ENCODE peak calls at places on chromosomes 2 and 18, in four cellular contexts. F is HL-60, O is transverse colon, R is esophagus muscularis mucosa. B is an unnamed sample.

GRCh38 chr2:239881561-239882320 is 143.4 kb downstream of the NDUFA10 start:
- DNase-seq in F (no peak), O (no peak), R (peak), B (peak)

GRCh38 chr2:239326831-239327535 is 73.8 kb downstream of the HDAC4 start:
- DNase-seq in F (peak), O (no peak), R (no peak), B (no peak)

GRCh38 chr2:33441235-33441810 is 35.1 kb upstream of the RASGRP3 start:
- DNase-seq in F (peak), O (peak), R (no peak), B (no peak)

GRCh38 chr2:112938904-112939303 is 27.9 kb downstream of the IL37 start:
- DNase-seq in F (peak), O (no peak), R (no peak), B (peak)

GRCh38 chr2:3111267-3111666 is 266.4 kb downstream of the EIPR1 start:
- DNase-seq in F (no peak), O (no peak), R (peak), B (no peak)

GRCh38 chr2:200416878-200417277 is 93.0 kb downstream of the KCTD18 start:
- DNase-seq in F (no peak), O (no peak), R (no peak), B (no peak)

GRCh38 chr2:173037245-173038106 is 38.2 kb upstream of the MAP3K20 start:
- DNase-seq in F (no peak), O (no peak), R (peak), B (no peak)

GRCh38 chr2:95530734-95531133 is 46.2 kb upstream of the TRIM43B start:
- DNase-seq in F (no peak), O (no peak), R (no peak), B (no peak)

GRCh38 chr2:169397697-169398096 is 35.4 kb upstream of the LRP2 start:
- DNase-seq in F (no peak), O (no peak), R (no peak), B (no peak)

GRCh38 chr2:57880967-57881366 is 165.6 kb upstream of the VRK2 start:
- DNase-seq in F (no peak), O (no peak), R (no peak), B (no peak)

GRCh38 chr2:105919826-105920225 is 175.1 kb downstream of the NCK2 start:
- DNase-seq in F (peak), O (peak), R (no peak), B (no peak)

GRCh38 chr2:10274983-10275802 is 27.5 kb upstream of the HPCAL1 start:
- DNase-seq in F (no peak), O (no peak), R (no peak), B (no peak)

GRCh38 chr2:207397917-207398655 is 131.7 kb upstream of the CREB1 start:
- DNase-seq in F (no peak), O (no peak), R (no peak), B (no peak)

GRCh38 chr2:29568135-29568534 is 353.3 kb downstream of the ALK start:
- DNase-seq in F (no peak), O (no peak), R (no peak), B (no peak)

GRCh38 chr2:31270136-31270535 is 36.2 kb downstream of the EHD3 start:
- DNase-seq in F (no peak), O (no peak), R (no peak), B (no peak)

GRCh38 chr2:172395503-172395902 is 31.9 kb upstream of the ITGA6 start:
- DNase-seq in F (peak), O (no peak), R (no peak), B (no peak)

GRCh38 chr2:102313025-102313424 is 1.7 kb downstream of the IL1RL1 start:
- DNase-seq in F (no peak), O (no peak), R (no peak), B (no peak)

GRCh38 chr2:73979021-73979420 is 5.7 kb upstream of the TET3 start:
- DNase-seq in F (no peak), O (no peak), R (no peak), B (no peak)

GRCh38 chr2:227462972-227463931 is 8.7 kb upstream of the AGFG1 start:
- DNase-seq in F (no peak), O (no peak), R (no peak), B (no peak)

GRCh38 chr2:5803547-5803946 is 111.4 kb downstream of the SOX11 start:
- DNase-seq in F (no peak), O (no peak), R (no peak), B (no peak)

GRCh38 chr2:180231015-180231414 is 223.9 kb upstream of the CWC22 start:
- DNase-seq in F (no peak), O (no peak), R (no peak), B (no peak)

GRCh38 chr2:26165403-26165802 is 7.5 kb upstream of the GAREM2 start:
- DNase-seq in F (no peak), O (no peak), R (no peak), B (no peak)

GRCh38 chr18:11689031-11689971 is at the start of gene GNAL:
- DNase-seq in F (peak), O (peak), R (peak), B (peak)
- TF ChIP-seq POLR2AphosphoS5 in F (no peak), O (peak), R (peak), B (peak)

GRCh38 chr2:136492901-136493300 is 272.4 kb upstream of the THSD7B start:
- DNase-seq in F (no peak), O (no peak), R (no peak), B (no peak)

GRCh38 chr2:136495636-136496035 is 269.7 kb upstream of the THSD7B start:
- DNase-seq in F (peak), O (no peak), R (no peak), B (no peak)

GRCh38 chr2:136486115-136486514 is 279.2 kb upstream of the THSD7B start:
- DNase-seq in F (no peak), O (no peak), R (no peak), B (no peak)

DNA sequence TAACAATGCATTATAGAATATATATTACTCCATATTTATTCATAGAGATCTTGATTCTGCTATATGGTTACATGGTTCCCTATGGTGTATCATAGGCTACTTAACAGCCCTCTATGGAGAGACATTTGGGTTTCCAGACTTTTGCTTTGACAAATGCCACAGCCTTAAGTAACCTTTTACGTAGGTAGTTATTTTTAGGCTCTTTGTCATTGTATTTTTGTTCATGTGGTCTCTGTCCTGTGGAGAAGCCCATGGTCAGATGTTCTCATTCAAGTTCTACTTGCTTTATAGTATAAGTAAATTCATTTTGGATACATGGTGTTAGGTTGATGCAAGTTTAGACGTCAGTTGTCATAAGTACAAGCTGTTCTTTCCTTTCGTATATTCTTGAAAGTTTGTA is 275.2 kb upstream of the THSD7B start:
- DNase-seq in F (no peak), O (no peak), R (no peak), B (no peak)
- TF ChIP-seq POLR2AphosphoS5 in F (no peak), O (no peak), R (no peak), B (no peak)

DNA sequence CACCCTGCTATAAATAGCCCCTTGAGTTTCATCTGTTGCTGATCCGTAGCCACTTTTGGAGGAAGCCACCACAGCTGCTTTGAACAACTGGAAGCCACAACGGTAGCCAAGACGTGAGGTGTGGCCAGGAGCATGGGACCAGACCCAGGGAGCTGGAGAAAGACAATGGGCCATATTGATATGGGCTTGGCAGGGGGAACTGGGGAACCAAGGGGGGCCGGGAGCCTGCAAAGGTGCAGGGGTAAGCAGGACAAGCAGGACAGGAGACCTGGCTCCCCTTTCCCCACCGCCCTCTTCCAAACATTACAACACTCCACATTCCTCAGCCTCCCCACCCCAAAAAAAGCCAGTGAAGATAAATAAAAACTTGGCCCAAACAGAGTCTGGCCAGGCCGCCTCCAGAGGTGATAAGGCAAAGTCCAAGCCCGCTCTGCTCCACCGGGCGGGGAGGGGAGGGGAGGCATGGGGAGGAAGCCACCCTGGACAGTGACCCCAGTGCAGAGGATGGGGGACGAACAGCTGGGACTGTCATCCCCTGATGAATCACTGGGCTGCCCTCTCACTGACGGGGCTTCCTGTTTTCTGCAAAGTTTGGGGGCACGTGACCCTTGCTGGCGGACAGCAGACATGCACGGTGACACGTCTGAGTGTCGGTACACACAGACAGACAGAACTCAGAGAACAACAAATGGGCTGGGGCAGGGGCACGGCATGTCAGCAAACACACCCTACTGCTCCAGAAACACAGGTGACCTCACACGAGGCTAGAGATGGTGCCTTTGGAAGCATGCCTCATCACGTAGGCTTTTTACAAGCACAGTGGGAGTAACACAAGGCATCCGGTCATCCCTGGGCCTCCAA is 100.3 kb downstream of the TNS1 start:
- DNase-seq in F (peak), O (peak), R (peak), B (peak)
- TF ChIP-seq POLR2AphosphoS5 in F (no peak), O (peak), R (peak), B (no peak)

DNA sequence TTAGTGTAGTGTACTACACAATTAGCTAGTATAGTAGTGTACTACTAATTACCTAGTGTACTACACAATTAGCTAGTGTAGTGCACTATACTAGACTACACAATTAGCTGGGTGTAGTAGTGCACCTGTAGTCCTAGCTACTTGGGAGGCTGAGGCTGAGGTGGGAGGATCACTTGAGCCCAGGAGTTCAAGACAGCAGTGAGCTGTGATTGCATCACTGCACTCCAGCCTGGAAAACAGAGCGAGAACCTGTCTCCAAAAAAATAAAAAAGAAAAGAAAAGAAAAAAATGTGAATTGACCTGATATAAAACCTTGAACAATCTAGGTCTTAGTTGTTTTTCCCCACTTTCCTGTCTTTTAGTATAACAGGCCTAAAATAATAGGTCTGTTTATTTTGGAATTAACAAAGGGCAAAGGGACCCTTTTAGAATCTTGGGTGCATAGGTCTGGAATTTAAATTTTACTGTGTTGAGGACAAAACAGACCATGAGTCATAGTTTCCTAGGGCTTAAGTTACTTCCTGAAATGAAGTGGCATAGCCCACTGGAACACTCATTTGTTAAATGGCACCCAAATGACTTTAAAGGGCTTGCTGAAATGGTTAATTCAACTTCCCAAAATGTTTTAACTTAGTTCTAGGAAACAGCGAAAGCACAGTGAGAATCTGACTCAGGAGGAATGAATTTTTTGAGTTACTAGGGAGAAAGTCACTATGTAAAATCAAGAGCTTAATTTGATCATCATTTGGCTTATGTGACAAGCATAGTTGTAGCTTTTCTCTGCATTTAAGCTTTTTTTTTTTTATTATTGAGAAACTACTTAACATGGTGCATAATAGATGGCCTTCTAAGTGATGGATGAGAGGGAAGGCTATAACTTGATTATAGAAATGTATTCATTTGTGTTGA is 50.7 kb upstream of the ARL5A start:
- DNase-seq in F (peak), O (no peak), R (no peak), B (no peak)
- TF ChIP-seq POLR2AphosphoS5 in F (no peak), O (no peak), R (no peak), B (no peak)

GRCh38 chr18:8701546-8702118 is 3.7 kb upstream of the MTCL1 start:
- DNase-seq in F (no peak), O (no peak), R (no peak), B (no peak)
- TF ChIP-seq POLR2AphosphoS5 in F (no peak), O (no peak), R (no peak), B (no peak)

GRCh38 chr2:68732036-68732435 is 2.6 kb upstream of the ARHGAP25 start:
- DNase-seq in F (peak), O (peak), R (no peak), B (no peak)

GRCh38 chr2:68732533-68732932 is 2.1 kb upstream of the ARHGAP25 start:
- DNase-seq in F (peak), O (no peak), R (no peak), B (no peak)

GRCh38 chr2:68733365-68733764 is 1.2 kb upstream of the ARHGAP25 start:
- DNase-seq in F (no peak), O (no peak), R (no peak), B (no peak)

GRCh38 chr2:68727698-68728375 is 6.8 kb upstream of the ARHGAP25 start:
- DNase-seq in F (no peak), O (no peak), R (no peak), B (no peak)

DNA sequence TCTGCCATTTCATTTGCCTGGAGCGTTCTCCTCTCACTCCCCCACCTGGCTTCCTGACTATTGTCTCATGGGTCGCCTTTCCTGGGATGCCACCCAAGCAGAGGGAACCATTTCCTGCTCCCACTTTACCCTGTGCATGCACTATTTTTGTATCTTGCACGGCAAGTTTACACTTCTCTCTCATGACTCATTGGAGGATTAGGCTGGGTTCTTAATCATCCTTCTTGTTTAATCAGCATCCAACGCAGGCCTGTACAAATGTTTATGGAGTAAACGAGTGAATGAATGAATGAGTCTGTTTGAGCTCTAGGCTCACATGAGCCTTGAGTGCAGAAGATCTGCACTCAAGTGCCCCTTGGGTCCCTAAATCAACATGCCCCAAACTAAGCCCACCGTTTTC is 3.8 kb upstream of the ARHGAP25 start:
- DNase-seq in F (no peak), O (no peak), R (no peak), B (no peak)
- TF ChIP-seq POLR2AphosphoS5 in F (no peak), O (no peak), R (no peak), B (no peak)

DNA sequence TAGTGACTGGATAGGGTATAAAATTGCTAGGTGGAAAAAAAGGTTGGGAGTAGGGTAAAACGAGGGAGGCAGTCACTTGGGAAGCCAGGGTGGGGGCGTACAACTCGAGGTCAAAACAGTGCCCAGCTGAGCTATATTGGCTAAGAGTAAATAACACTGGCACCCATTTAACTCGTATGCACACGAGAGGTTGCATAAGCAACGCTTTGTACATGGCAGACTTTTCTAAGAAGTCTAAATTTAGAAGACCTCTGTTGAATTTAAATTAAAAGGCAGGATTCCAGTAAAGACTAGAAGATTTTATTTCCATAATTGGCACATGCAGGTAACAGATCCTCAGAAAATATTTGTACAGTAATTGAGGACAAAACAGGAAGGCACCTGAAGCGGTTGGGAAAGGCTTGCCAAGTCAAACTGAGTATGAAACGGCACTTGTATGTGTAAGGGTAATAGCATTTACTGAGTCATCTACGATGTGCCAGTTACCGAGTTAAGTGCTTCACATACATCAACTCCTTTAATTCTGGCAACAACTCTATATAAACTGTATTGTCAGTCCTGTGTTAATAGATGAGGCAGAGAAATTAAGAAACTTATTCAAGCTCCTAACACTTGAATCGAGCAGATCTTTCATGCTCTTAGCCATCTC is 1.4 kb upstream of the MALT1 start:
- DNase-seq in F (no peak), O (no peak), R (no peak), B (no peak)
- TF ChIP-seq POLR2AphosphoS5 in F (no peak), O (no peak), R (no peak), B (no peak)

DNA sequence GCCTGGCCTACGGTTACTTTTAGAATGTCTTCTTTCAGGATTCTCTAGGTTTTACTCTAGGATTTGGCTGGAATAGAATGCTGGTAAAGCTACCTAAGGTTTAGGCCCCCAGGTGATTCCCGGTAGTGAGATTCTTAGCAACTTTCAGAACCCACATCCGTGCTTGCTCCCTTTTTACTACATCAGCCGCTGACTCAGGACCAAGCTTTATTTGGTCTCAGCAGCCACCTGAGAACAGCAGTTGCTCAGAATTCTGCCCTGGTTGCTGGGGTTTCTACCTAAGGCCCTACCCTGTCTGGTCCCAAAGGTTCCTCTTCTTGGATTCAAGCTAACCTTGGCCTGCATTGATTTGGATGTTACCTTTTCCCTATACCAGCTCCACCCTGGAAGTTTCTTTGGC is 36.1 kb upstream of the NDUFV2 start:
- DNase-seq in F (no peak), O (no peak), R (no peak), B (no peak)
- TF ChIP-seq POLR2AphosphoS5 in F (no peak), O (no peak), R (no peak), B (no peak)

GRCh38 chr2:96839875-96840850 is 3.7 kb downstream of the ANKRD23 start:
- DNase-seq in F (no peak), O (no peak), R (no peak), B (no peak)
- TF ChIP-seq POLR2AphosphoS5 in F (no peak), O (no peak), R (no peak), B (no peak)

GRCh38 chr2:27915874-27916273 is 25.3 kb downstream of the BABAM2 start:
- DNase-seq in F (no peak), O (no peak), R (no peak), B (no peak)
- TF ChIP-seq POLR2AphosphoS5 in F (no peak), O (no peak), R (no peak), B (no peak)